ENCODE peak calls at places on chromosomes 13 and 19, in six cellular contexts. C, T, U, X, V and W are unnamed samples.

GRCh38 chr19:9296336-9296735 is 13.3 kb downstream of the ZNF699 start:
- DNase-seq in C (no peak), T (no peak), U (no peak), X (no peak), V (no peak), W (no peak)

GRCh38 chr19:31296741-31297390 is 52.4 kb downstream of the TSHZ3 start:
- DNase-seq in C (no peak), T (no peak), U (no peak), X (no peak), V (no peak), W (no peak)

GRCh38 chr19:2426661-2427322 is 594 bp downstream of the TIMM13 start:
- DNase-seq in C (peak), T (no peak), U (peak), X (peak), V (peak), W (peak)

GRCh38 chr13:31755803-31756212 is 16.5 kb downstream of the RXFP2 start:
- DNase-seq in C (peak), T (no peak), U (no peak), X (no peak), V (no peak), W (no peak)

GRCh38 chr19:3683405-3683865 is 16.8 kb downstream of the PIP5K1C start:
- DNase-seq in C (no peak), T (no peak), U (no peak), X (no peak), V (peak), W (no peak)

GRCh38 chr13:114107686-114108081 is 24.7 kb downstream of the RASA3 start:
- DNase-seq in C (peak), T (no peak), U (peak), X (no peak), V (no peak), W (no peak)

GRCh38 chr13:98794498-98794897 is 42.0 kb upstream of the SLC15A1 start:
- DNase-seq in C (no peak), T (no peak), U (no peak), X (no peak), V (no peak), W (no peak)

GRCh38 chr19:13783565-13784500 is 9.6 kb downstream of the C19orf53 start:
- DNase-seq in C (no peak), T (no peak), U (no peak), X (no peak), V (no peak), W (no peak)

GRCh38 chr13:52786747-52787146 is 47.1 kb upstream of the CNMD start:
- DNase-seq in C (no peak), T (no peak), U (no peak), X (no peak), V (no peak), W (no peak)

GRCh38 chr13:74136089-74136658 is 2.0 kb upstream of the KLF12 start:
- DNase-seq in C (peak), T (no peak), U (peak), X (no peak), V (no peak), W (no peak)

GRCh38 chr13:76882431-76882830 is 3.8 kb downstream of the KCTD12 start:
- DNase-seq in C (no peak), T (no peak), U (no peak), X (no peak), V (no peak), W (no peak)

GRCh38 chr13:32639502-32640105 is 53.4 kb downstream of the PDS5B start:
- DNase-seq in C (peak), T (peak), U (peak), X (peak), V (peak), W (peak)

GRCh38 chr13:29679357-29680050 is 84.0 kb upstream of the SLC7A1 start:
- DNase-seq in C (no peak), T (no peak), U (peak), X (no peak), V (no peak), W (no peak)

GRCh38 chr19:38290631-38291147 is 13.4 kb upstream of the C19orf33 start:
- DNase-seq in C (peak), T (no peak), U (no peak), X (no peak), V (no peak), W (no peak)

GRCh38 chr13:33369073-33369472 is 83.5 kb upstream of the STARD13 start:
- DNase-seq in C (no peak), T (no peak), U (no peak), X (no peak), V (no peak), W (no peak)

GRCh38 chr13:110421696-110422395 is 114.8 kb downstream of the COL4A2 start:
- DNase-seq in C (peak), T (no peak), U (no peak), X (no peak), V (no peak), W (no peak)

GRCh38 chr13:20258963-20259288 is 26.8 kb upstream of the GJB6 start:
- DNase-seq in C (no peak), T (no peak), U (no peak), X (no peak), V (no peak), W (no peak)

DNA sequence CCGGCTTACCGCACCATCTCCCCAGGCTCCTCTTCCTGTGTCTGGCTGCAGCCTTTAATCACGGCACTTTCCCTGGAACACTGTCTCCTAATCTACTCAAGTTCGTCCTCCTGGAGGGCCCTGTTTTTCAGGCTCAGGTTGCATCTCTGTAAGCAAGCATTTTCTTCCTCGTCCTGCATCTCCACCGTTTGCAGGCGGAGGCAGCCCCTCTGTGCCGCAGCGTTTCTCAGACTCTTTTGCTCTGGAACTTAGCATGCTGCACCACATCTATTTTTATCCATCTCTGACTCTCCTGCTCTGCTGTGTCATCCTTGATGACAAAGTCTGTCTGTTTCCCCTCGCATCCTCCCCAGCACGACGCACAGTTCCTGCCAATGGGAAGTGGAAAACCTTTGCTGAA is 117.5 kb downstream of the ATP8A2 start:
- DNase-seq in C (no peak), T (no peak), U (no peak), X (no peak), V (no peak), W (no peak)
- TF ChIP-seq SMC3 in C (no peak), T (no peak), U (no peak), X (no peak), V (no peak), W (no peak)

DNA sequence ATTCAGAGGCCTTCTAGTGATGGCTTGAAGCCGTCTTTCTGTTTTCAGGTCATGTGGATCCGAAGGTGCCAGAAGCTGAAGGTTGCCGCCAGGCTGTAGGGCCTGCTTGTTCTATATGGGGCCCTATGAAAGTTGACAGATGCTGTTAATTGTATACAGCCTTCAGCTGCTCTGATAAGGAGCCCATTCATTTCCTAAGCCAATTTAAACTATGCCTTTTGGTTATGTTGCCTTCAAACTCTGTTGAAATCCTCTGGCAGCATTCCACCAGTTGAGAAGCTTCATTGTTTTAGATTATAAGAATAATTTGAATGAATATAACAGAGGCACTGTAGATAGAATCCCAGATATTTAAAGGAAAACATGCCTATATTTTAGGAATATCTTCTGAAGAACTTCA is 34.4 kb downstream of the RAP2A start:
- DNase-seq in C (peak), T (no peak), U (peak), X (peak), V (no peak), W (no peak)
- TF ChIP-seq SMC3 in C (no peak), T (no peak), U (no peak), X (no peak), V (no peak), W (no peak)

GRCh38 chr13:24341439-24341838 is 32.1 kb downstream of the C1QTNF9 start:
- DNase-seq in C (peak), T (no peak), U (no peak), X (no peak), V (no peak), W (no peak)
- TF ChIP-seq SMC3 in C (no peak), T (no peak), U (no peak), X (no peak), V (no peak), W (no peak)

GRCh38 chr19:19884583-19884982 is 16.2 kb upstream of the ZNF93 start:
- DNase-seq in C (no peak), T (no peak), U (no peak), X (no peak), V (no peak), W (no peak)
- TF ChIP-seq SMC3 in C (no peak), T (no peak), U (no peak), X (no peak), V (no peak), W (no peak)